ENCODE peak calls at places on chromosomes 11 and 22, in six cellular contexts. M, J, G, B, I and T are unnamed samples.

GRCh38 chr11:31856248-31856647 is 45.1 kb upstream of the PAX6 start:
- DNase-seq in M (no peak), J (no peak), G (no peak), B (no peak), I (no peak), T (no peak)

GRCh38 chr11:113895367-113896155 is 9.0 kb upstream of the HTR3B start:
- DNase-seq in M (no peak), J (no peak), G (no peak), B (no peak), I (no peak), T (no peak)

GRCh38 chr11:87012089-87012488 is 25.6 kb upstream of the TMEM135 start:
- DNase-seq in M (no peak), J (no peak), G (no peak), B (no peak), I (no peak), T (no peak)

GRCh38 chr22:21074092-21074715 is 28.5 kb downstream of the LRRC74B start:
- DNase-seq in M (no peak), J (no peak), G (no peak), B (no peak), I (peak; percentile 73), T (peak; percentile 39)

GRCh38 chr11:132177106-132177505 is 806.7 kb downstream of the NTM start:
- DNase-seq in M (no peak), J (peak; percentile 8), G (no peak), B (peak; percentile 56), I (no peak), T (peak; percentile 62)

GRCh38 chr11:130781906-130782305 is 134.4 kb downstream of the SNX19 start:
- DNase-seq in M (no peak), J (no peak), G (no peak), B (no peak), I (no peak), T (peak; percentile 77)

GRCh38 chr11:3609416-3610265 is 32.2 kb downstream of the ART5 start:
- DNase-seq in M (no peak), J (no peak), G (no peak), B (peak; percentile 54), I (no peak), T (peak; percentile 43)

GRCh38 chr11:34250732-34251639 is 106.8 kb downstream of the ABTB2 start:
- DNase-seq in M (no peak), J (peak; percentile 70), G (no peak), B (no peak), I (peak; percentile 85), T (peak; percentile 29)

GRCh38 chr11:120710354-120711187 is 199.0 kb downstream of the GRIK4 start:
- DNase-seq in M (peak; percentile 71), J (peak; percentile 15), G (peak; percentile 27), B (peak; percentile 55), I (no peak), T (peak; percentile 83)

GRCh38 chr11:16007514-16007913 is 348.8 kb downstream of the SOX6 start:
- DNase-seq in M (no peak), J (no peak), G (no peak), B (no peak), I (no peak), T (no peak)

GRCh38 chr11:126355324-126355925 is at the start of gene ST3GAL4:
- DNase-seq in M (peak; percentile 66), J (peak; percentile 87), G (peak; percentile 68), B (peak; percentile 82), I (peak; percentile 90), T (peak; percentile 45)

GRCh38 chr11:126357055-126357962 is 1.8 kb downstream of the ST3GAL4 start:
- DNase-seq in M (no peak), J (no peak), G (no peak), B (no peak), I (peak; percentile 44), T (no peak)

GRCh38 chr11:126357969-126358762 is 2.7 kb downstream of the ST3GAL4 start:
- DNase-seq in M (no peak), J (no peak), G (no peak), B (no peak), I (peak; percentile 42), T (no peak)

GRCh38 chr11:126354631-126355323 is 709 bp upstream of the ST3GAL4 start:
- DNase-seq in M (no peak), J (no peak), G (no peak), B (no peak), I (peak; percentile 7), T (no peak)

GRCh38 chr11:126355926-126356897 is 726 bp downstream of the ST3GAL4 start:
- DNase-seq in M (no peak), J (no peak), G (no peak), B (no peak), I (peak; percentile 71), T (no peak)
- H3K27ac ChIP-seq in M (peak overlapping the region; percentile 86), J (peak overlapping the region; percentile 68), G (no peak overlapping the region), B (no peak overlapping the region), I (no peak overlapping the region), T (no peak overlapping the region)

DNA sequence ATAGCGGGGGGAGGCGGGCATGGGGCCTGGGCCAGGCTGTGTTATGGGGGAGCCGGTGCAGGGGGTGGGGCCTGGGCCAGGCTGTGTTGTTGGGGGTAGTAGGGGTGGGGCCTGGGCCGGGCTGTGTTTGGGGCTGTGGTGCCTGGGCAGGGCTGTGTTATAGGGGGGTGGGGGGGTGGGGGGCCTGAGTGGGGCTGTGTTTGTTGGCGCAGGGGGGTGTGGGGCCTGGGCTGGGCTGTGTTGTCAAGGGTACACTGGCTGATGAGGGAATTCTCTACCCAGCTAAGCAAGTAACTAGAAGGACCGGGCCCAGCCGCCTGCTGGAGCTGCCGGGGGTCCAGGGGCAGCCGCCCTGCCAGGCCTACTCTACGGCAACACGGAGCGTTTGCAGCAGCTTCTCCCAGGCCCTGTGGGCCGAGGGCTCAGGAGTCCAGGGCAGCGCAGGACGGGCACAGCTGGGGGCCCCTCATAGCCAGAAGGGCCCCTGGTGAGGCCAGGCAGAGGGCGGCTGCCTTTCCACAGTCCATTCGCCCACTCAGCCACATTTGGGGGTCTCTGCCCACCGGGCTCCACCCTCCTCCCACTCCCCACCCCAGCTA is 10.1 kb upstream of the PIM3 start:
- DNase-seq in M (no peak), J (no peak), G (no peak), B (no peak), I (no peak), T (no peak)
- H3K27ac ChIP-seq in M (peak overlapping the region; percentile 85), J (no peak overlapping the region), G (peak overlapping the region; percentile 99), B (no peak overlapping the region), I (no peak overlapping the region), T (no peak overlapping the region)

DNA sequence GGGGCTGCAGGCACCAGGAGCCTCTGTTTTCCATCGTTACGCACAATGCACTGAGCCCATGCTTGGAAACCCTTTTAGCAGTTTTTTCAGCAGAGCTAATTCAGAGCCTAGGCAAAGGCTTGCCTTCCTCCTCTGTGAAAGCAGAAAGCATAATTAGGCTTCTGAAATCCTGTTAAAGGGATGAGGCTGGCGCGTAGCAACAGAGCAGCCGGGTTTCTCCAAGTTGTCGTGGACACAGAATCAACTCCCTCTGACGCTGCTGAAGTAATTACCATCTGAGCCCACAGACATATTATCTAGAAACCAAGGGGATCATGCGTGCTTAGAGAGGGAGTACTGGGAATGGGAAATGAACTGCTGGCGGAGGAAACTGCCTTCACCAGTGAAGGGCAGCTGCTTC is 85.4 kb downstream of the MYO18B start:
- DNase-seq in M (no peak), J (no peak), G (no peak), B (peak; percentile 8), I (no peak), T (no peak)
- H3K27ac ChIP-seq in M (no peak overlapping the region), J (no peak overlapping the region), G (no peak overlapping the region), B (no peak overlapping the region), I (no peak overlapping the region), T (no peak overlapping the region)

GRCh38 chr22:41589601-41590365 is at the start of gene PMM1:
- DNase-seq in M (peak; percentile 100), J (peak; percentile 100), G (peak; percentile 100), B (peak; percentile 99), I (peak; percentile 100), T (peak; percentile 100)
- H3K27ac ChIP-seq in M (peak within 1 kb of the TSS; percentile 84), J (peak within 1 kb of the TSS; percentile 88), G (peak within 1 kb of the TSS; percentile 93), B (peak within 1 kb of the TSS; percentile 61), I (no peak within 1 kb of the TSS), T (peak within 1 kb of the TSS; percentile 36)

GRCh38 chr22:39524753-39525657 is 4.6 kb downstream of the ATF4 start:
- DNase-seq in M (no peak), J (no peak), G (no peak), B (no peak), I (no peak), T (no peak)

GRCh38 chr22:39524089-39524752 is 3.9 kb downstream of the ATF4 start:
- DNase-seq in M (no peak), J (no peak), G (no peak), B (no peak), I (no peak), T (no peak)

GRCh38 chr22:39520874-39521857 is 804 bp downstream of the ATF4 start:
- DNase-seq in M (peak; percentile 69), J (peak; percentile 88), G (peak; percentile 78), B (no peak), I (peak; percentile 91), T (peak; percentile 72)

GRCh38 chr22:39520054-39520873 is at the start of gene ATF4:
- DNase-seq in M (peak; percentile 96), J (peak; percentile 98), G (peak; percentile 99), B (peak; percentile 99), I (peak; percentile 99), T (peak; percentile 99)

DNA sequence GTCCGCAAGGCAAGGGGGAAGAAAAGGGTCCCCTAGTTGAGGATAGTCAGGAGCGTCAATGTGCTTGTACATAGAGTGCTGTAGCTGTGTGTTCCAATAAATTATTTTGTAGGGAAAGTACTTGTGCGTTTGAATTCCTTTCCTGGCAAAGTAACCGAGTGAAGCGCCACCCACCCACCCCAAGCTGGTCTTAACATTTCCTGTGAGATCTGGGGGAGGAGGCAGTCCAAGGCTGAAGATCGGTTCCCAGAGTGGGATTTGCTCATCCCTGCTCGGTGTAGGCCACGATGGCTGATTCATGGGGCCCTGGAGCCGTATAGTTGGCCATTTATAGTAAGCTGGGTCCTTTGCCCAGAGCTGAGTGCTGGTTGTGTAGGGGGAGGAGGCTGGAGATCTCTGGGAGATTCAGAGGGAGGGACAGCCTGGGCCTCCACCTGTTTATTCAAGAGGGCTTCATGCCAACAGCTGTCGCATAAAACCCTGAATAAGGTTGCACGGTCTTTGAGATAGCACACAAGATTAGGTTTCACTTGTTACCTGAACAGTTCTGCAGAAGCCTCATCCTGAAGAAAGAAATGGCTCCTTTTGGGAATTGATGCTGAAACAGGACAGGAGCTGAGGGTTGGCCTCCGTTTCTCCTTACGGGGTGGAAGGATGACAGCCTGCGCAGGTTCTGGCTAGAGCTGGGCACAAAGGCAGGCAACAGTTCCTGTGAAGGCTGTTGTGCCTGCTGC is 2.4 kb downstream of the ATF4 start:
- DNase-seq in M (no peak), J (no peak), G (peak; percentile 71), B (no peak), I (no peak), T (no peak)
- H3K27ac ChIP-seq in M (peak overlapping the region; percentile 97), J (peak overlapping the region; percentile 99), G (peak overlapping the region; percentile 98), B (peak overlapping the region; percentile 47), I (no peak overlapping the region), T (peak overlapping the region; percentile 11)

GRCh38 chr11:122781378-122782040 is 56.8 kb upstream of the CRTAM start:
- DNase-seq in M (peak; percentile 85), J (peak; percentile 92), G (peak; percentile 84), B (peak; percentile 71), I (peak; percentile 90), T (peak; percentile 89)
- H3K27ac ChIP-seq in M (no peak overlapping the region), J (no peak overlapping the region), G (no peak overlapping the region), B (no peak overlapping the region), I (no peak overlapping the region), T (no peak overlapping the region)